ENCODE peak calls at places on chromosomes 1 and 21, in four cellular contexts. One of them, this sample, is unnamed.

GRCh38 chr1:196660912-196661311 is 9.1 kb downstream of the CFH start:
- DNase-seq in K562: peak; percentile 49
- DNase-seq in GM12878: no peak
- DNase-seq in GM12891: no peak
- DNase-seq in this sample: no peak

GRCh38 chr1:212256404-212256803 is 28.8 kb upstream of the PPP2R5A start:
- DNase-seq in GM12891: no peak
- DNase-seq in GM12878: no peak
- DNase-seq in K562: no peak
- DNase-seq in this sample: peak; percentile 92

GRCh38 chr1:81115422-81115821 is 685.3 kb upstream of the ADGRL2 start:
- DNase-seq in GM12891: no peak
- DNase-seq in GM12878: no peak
- DNase-seq in K562: no peak
- DNase-seq in this sample: no peak

GRCh38 chr1:3525551-3526482 is 71.4 kb downstream of the ARHGEF16 start:
- DNase-seq in GM12878: no peak
- DNase-seq in GM12891: no peak
- DNase-seq in K562: no peak
- DNase-seq in this sample: no peak

GRCh38 chr21:20418353-20418752 is 579.9 kb upstream of the NCAM2 start:
- DNase-seq in GM12878: no peak
- DNase-seq in K562: no peak
- DNase-seq in GM12891: no peak
- DNase-seq in this sample: no peak

GRCh38 chr1:242690849-242691602 is 166.5 kb upstream of the PLD5 start:
- DNase-seq in GM12878: no peak
- DNase-seq in K562: no peak
- DNase-seq in GM12891: no peak
- DNase-seq in this sample: no peak

GRCh38 chr21:43925096-43925481 is 60.1 kb downstream of the AGPAT3 start:
- DNase-seq in GM12891: no peak
- DNase-seq in GM12878: no peak
- DNase-seq in K562: no peak
- DNase-seq in this sample: no peak

GRCh38 chr21:45974073-45975016 is 7.2 kb upstream of the COL6A1 start:
- DNase-seq in K562: peak; percentile 66
- DNase-seq in GM12891: peak; percentile 32
- DNase-seq in GM12878: no peak
- DNase-seq in this sample: no peak

GRCh38 chr1:21673277-21673780 is 4.2 kb upstream of the RAP1GAP start:
- DNase-seq in GM12878: no peak
- DNase-seq in GM12891: no peak
- DNase-seq in K562: no peak
- DNase-seq in this sample: no peak

GRCh38 chr1:23196627-23197328 is 20.5 kb downstream of the HTR1D start:
- DNase-seq in GM12878: no peak
- DNase-seq in GM12891: no peak
- DNase-seq in K562: no peak
- DNase-seq in this sample: no peak

GRCh38 chr1:93620841-93621210 is 60.8 kb downstream of the BCAR3 start:
- DNase-seq in GM12878: no peak
- DNase-seq in K562: peak; percentile 60
- DNase-seq in GM12891: no peak
- DNase-seq in this sample: no peak

GRCh38 chr1:71668059-71668458 is 587.2 kb upstream of the ZRANB2 start:
- DNase-seq in GM12891: no peak
- DNase-seq in K562: no peak
- DNase-seq in GM12878: no peak
- DNase-seq in this sample: no peak

GRCh38 chr1:15210651-15211390 is 36.2 kb upstream of the FHAD1 start:
- DNase-seq in GM12878: no peak
- DNase-seq in GM12891: no peak
- DNase-seq in K562: no peak
- DNase-seq in this sample: no peak

GRCh38 chr1:85894651-85895050 is 186.4 kb upstream of the ZNHIT6 start:
- DNase-seq in K562: no peak
- DNase-seq in GM12878: peak; percentile 3
- DNase-seq in GM12891: peak; percentile 25
- DNase-seq in this sample: no peak

GRCh38 chr21:39911792-39912191 is 44.6 kb downstream of the PCP4 start:
- DNase-seq in GM12878: no peak
- DNase-seq in K562: no peak
- DNase-seq in GM12891: no peak
- DNase-seq in this sample: no peak

GRCh38 chr1:174262747-174263241 is 103.5 kb downstream of the RABGAP1L start:
- DNase-seq in GM12891: no peak
- DNase-seq in K562: peak; percentile 42
- DNase-seq in GM12878: peak; percentile 11
- DNase-seq in this sample: peak; percentile 7

GRCh38 chr1:221756830-221757551 is 15.1 kb upstream of the DUSP10 start:
- DNase-seq in K562: no peak
- DNase-seq in GM12891: no peak
- DNase-seq in GM12878: peak; percentile 66
- DNase-seq in this sample: no peak

GRCh38 chr1:214718724-214719123 is 115.7 kb downstream of the CENPF start:
- DNase-seq in GM12891: no peak
- DNase-seq in GM12878: no peak
- DNase-seq in K562: no peak
- DNase-seq in this sample: no peak

GRCh38 chr21:46100020-46100419 is 2.1 kb downstream of the COL6A2 start:
- DNase-seq in GM12878: no peak
- DNase-seq in GM12891: no peak
- DNase-seq in K562: no peak
- DNase-seq in this sample: no peak

GRCh38 chr1:23558140-23558871 is 995 bp downstream of the ID3 start:
- DNase-seq in K562: peak; percentile 85
- DNase-seq in GM12878: no peak
- DNase-seq in GM12891: no peak
- DNase-seq in this sample: no peak

GRCh38 chr1:162654915-162655620 is 22.8 kb downstream of the DDR2 start:
- DNase-seq in GM12878: no peak
- DNase-seq in K562: no peak
- DNase-seq in GM12891: no peak
- DNase-seq in this sample: no peak

GRCh38 chr1:228366851-228367741 is 39.5 kb downstream of the TRIM11 start:
- DNase-seq in GM12891: no peak
- DNase-seq in K562: no peak
- DNase-seq in GM12878: no peak
- DNase-seq in this sample: no peak

GRCh38 chr1:43822040-43822439 is 111.6 kb upstream of the ARTN start:
- DNase-seq in GM12878: no peak
- DNase-seq in GM12891: no peak
- DNase-seq in K562: no peak
- DNase-seq in this sample: no peak

GRCh38 chr1:1048765-1049164 is 25.3 kb downstream of the RNF223 start:
- DNase-seq in K562: no peak
- DNase-seq in GM12891: no peak
- DNase-seq in GM12878: no peak
- DNase-seq in this sample: no peak

GRCh38 chr1:109427171-109427467 is 871 bp upstream of the PSMA5 start:
- DNase-seq in K562: no peak
- DNase-seq in GM12878: no peak
- DNase-seq in GM12891: no peak
- DNase-seq in this sample: no peak

GRCh38 chr1:206581571-206581981 is 30.7 kb downstream of the EIF2D start:
- DNase-seq in GM12878: no peak
- DNase-seq in K562: no peak
- DNase-seq in GM12891: no peak
- DNase-seq in this sample: peak; percentile 44

GRCh38 chr1:11648732-11649158 is 5.5 kb downstream of the FBXO2 start:
- DNase-seq in K562: peak; percentile 93
- DNase-seq in GM12878: no peak
- DNase-seq in GM12891: no peak
- DNase-seq in this sample: no peak

GRCh38 chr1:64948905-64949833 is 17.2 kb downstream of the JAK1 start:
- DNase-seq in GM12878: no peak
- DNase-seq in GM12891: no peak
- DNase-seq in K562: no peak
- DNase-seq in this sample: no peak

GRCh38 chr1:25765152-25765909 is 34.7 kb upstream of the SELENON start:
- DNase-seq in K562: no peak
- DNase-seq in GM12891: no peak
- DNase-seq in GM12878: no peak
- DNase-seq in this sample: no peak

GRCh38 chr1:169731446-169731845 is 2.4 kb downstream of the SELE start:
- DNase-seq in K562: no peak
- DNase-seq in GM12878: no peak
- DNase-seq in GM12891: no peak
- DNase-seq in this sample: no peak

GRCh38 chr1:76593614-76594013 is 273.7 kb upstream of the ST6GALNAC5 start:
- DNase-seq in GM12891: no peak
- DNase-seq in K562: no peak
- DNase-seq in GM12878: no peak
- DNase-seq in this sample: no peak
- TF ChIP-seq SPI1 in GM12891: no peak
- TF ChIP-seq SPI1 in K562: no peak
- TF ChIP-seq SPI1 in GM12878: no peak
- TF ChIP-seq SPI1 in this sample: no peak

GRCh38 chr1:157404614-157405013 is 147.7 kb downstream of the FCRL5 start:
- DNase-seq in GM12891: no peak
- DNase-seq in K562: no peak
- DNase-seq in GM12878: no peak
- DNase-seq in this sample: no peak

GRCh38 chr1:157404063-157404501 is 148.2 kb downstream of the FCRL5 start:
- DNase-seq in K562: no peak
- DNase-seq in GM12878: no peak
- DNase-seq in GM12891: no peak
- DNase-seq in this sample: peak; percentile 79

GRCh38 chr1:157400766-157401165 is 151.5 kb downstream of the FCRL5 start:
- DNase-seq in GM12891: no peak
- DNase-seq in GM12878: no peak
- DNase-seq in K562: no peak
- DNase-seq in this sample: no peak

GRCh38 chr1:157403608-157404007 is 148.7 kb downstream of the FCRL5 start:
- DNase-seq in GM12891: no peak
- DNase-seq in K562: no peak
- DNase-seq in GM12878: no peak
- DNase-seq in this sample: peak; percentile 38

DNA sequence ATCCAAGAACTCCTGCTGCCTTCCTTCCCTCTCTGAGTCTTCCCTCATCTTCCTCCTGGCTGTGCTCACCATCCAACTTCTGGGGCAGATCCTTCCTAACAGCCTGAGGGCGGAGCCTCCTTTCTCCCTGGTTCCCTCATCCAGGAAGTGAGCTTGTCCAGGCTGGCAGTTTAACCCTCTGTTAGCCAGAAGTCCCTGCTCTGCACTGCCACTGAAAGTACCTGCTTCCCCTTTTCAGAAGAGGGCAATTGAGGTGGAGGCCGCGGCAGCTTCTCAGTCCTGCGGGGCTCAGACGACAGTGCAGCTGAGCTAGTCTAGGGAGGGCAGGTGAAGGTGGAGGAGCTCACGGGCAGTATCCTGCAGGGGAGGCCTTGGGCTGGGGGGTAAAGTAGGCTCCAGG is 149.1 kb downstream of the FCRL5 start:
- DNase-seq in K562: no peak
- DNase-seq in GM12891: peak; percentile 30
- DNase-seq in GM12878: no peak
- DNase-seq in this sample: peak; percentile 84
- TF ChIP-seq SPI1 in K562: no peak
- TF ChIP-seq SPI1 in GM12891: peak; percentile 92
- TF ChIP-seq SPI1 in GM12878: peak; percentile 95
- TF ChIP-seq SPI1 in this sample: peak; percentile 77

GRCh38 chr21:35643176-35643575 is 417.1 kb downstream of the SETD4 start:
- DNase-seq in K562: no peak
- DNase-seq in GM12891: no peak
- DNase-seq in GM12878: no peak
- DNase-seq in this sample: no peak

GRCh38 chr21:35644523-35644922 is 415.8 kb downstream of the SETD4 start:
- DNase-seq in GM12878: no peak
- DNase-seq in K562: no peak
- DNase-seq in GM12891: no peak
- DNase-seq in this sample: no peak

GRCh38 chr21:35648512-35648911 is 411.8 kb downstream of the SETD4 start:
- DNase-seq in K562: no peak
- DNase-seq in GM12891: no peak
- DNase-seq in GM12878: no peak
- DNase-seq in this sample: no peak

GRCh38 chr21:35649186-35649585 is 411.1 kb downstream of the SETD4 start:
- DNase-seq in K562: no peak
- DNase-seq in GM12891: no peak
- DNase-seq in GM12878: no peak
- DNase-seq in this sample: no peak

GRCh38 chr21:35646606-35647005 is 413.7 kb downstream of the SETD4 start:
- DNase-seq in GM12878: no peak
- DNase-seq in K562: no peak
- DNase-seq in GM12891: no peak
- DNase-seq in this sample: no peak
- TF ChIP-seq SPI1 in GM12878: no peak
- TF ChIP-seq SPI1 in K562: no peak
- TF ChIP-seq SPI1 in GM12891: no peak
- TF ChIP-seq SPI1 in this sample: no peak

DNA sequence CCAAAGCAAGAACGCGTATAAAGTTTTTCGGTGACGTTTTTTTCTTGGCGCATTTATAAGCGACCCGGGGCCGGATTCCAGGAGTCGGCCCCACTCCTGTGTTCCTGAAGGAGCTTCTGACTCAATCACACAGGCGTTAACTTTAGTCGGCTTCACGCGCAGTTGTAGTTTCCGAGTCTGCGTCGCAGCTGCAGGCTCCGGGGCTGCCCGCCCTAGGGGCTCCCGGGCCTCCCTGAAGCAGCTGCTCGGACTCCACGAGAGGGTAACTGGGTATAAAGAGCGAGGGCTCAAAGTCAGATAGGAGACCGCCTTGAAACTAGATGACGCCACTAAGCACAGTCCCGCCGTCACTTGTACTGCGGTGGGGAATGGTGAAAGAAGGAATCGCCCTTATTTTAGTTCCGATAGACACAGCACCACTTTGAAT is 768 bp upstream of the KLHL21 start:
- DNase-seq in K562: no peak
- DNase-seq in GM12878: no peak
- DNase-seq in GM12891: no peak
- DNase-seq in this sample: peak; percentile 54
- TF ChIP-seq SPI1 in K562: no peak
- TF ChIP-seq SPI1 in GM12878: no peak
- TF ChIP-seq SPI1 in GM12891: no peak
- TF ChIP-seq SPI1 in this sample: no peak

GRCh38 chr1:197884173-197884572 is 18.3 kb upstream of the C1orf53 start:
- DNase-seq in GM12878: no peak
- DNase-seq in GM12891: no peak
- DNase-seq in K562: no peak
- DNase-seq in this sample: no peak
- TF ChIP-seq SPI1 in GM12878: no peak
- TF ChIP-seq SPI1 in GM12891: no peak
- TF ChIP-seq SPI1 in K562: no peak
- TF ChIP-seq SPI1 in this sample: no peak

DNA sequence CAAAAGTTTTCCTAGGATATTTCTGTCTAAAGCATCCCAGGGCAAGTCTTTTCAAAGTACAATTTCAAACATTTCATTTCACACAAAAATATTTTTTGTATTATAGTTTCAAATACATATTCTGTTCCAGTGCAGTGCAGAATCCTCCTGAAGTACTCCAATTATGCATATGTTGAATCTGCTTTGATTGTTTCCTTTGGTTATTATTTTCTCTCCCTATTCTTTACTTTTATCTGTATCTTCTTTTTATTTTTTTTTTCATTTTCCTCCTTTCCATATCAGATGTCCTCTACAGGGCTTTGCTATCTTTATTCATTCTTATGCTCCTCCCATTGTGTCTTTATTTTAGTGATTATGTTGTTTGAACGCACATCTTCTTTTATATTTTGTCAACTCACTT is 274.8 kb downstream of the DPYD start:
- DNase-seq in GM12891: no peak
- DNase-seq in GM12878: no peak
- DNase-seq in K562: no peak
- DNase-seq in this sample: no peak
- TF ChIP-seq SPI1 in GM12891: no peak
- TF ChIP-seq SPI1 in GM12878: no peak
- TF ChIP-seq SPI1 in K562: no peak
- TF ChIP-seq SPI1 in this sample: no peak

This sample was measured in HL-60.